ENCODE peak calls at places on chromosomes 2 and 18, in six cellular contexts. One of them, this sample, is unnamed.

GRCh38 chr2:142803158-142803557 is 74.3 kb upstream of the KYNU start:
- DNase-seq in keratinocyte: no peak
- DNase-seq in fibroblast of lung: no peak
- DNase-seq in astrocyte: no peak
- DNase-seq in neural progenitor cell: no peak
- DNase-seq in K562: no peak
- DNase-seq in this sample: no peak

GRCh38 chr2:169507698-169508097 is 1.8 kb upstream of the KLHL41 start:
- DNase-seq in astrocyte: peak; percentile 55
- DNase-seq in neural progenitor cell: no peak
- DNase-seq in keratinocyte: no peak
- DNase-seq in fibroblast of lung: peak; percentile 61
- DNase-seq in K562: no peak
- DNase-seq in this sample: no peak

GRCh38 chr2:68185541-68186164 is 28.0 kb downstream of the PNO1 start:
- DNase-seq in astrocyte: peak; percentile 15
- DNase-seq in neural progenitor cell: peak; percentile 82
- DNase-seq in K562: peak; percentile 47
- DNase-seq in fibroblast of lung: peak; percentile 27
- DNase-seq in keratinocyte: no peak
- DNase-seq in this sample: no peak

GRCh38 chr2:10995366-10995970 is 83.7 kb downstream of the KCNF1 start:
- DNase-seq in neural progenitor cell: no peak
- DNase-seq in astrocyte: no peak
- DNase-seq in K562: no peak
- DNase-seq in fibroblast of lung: no peak
- DNase-seq in keratinocyte: no peak
- DNase-seq in this sample: no peak

GRCh38 chr2:241932895-241933174 is 63.3 kb downstream of the RTP5 start:
- DNase-seq in K562: no peak
- DNase-seq in fibroblast of lung: no peak
- DNase-seq in neural progenitor cell: no peak
- DNase-seq in keratinocyte: no peak
- DNase-seq in astrocyte: no peak
- DNase-seq in this sample: no peak

GRCh38 chr18:57218281-57218680 is 71.4 kb downstream of the BOD1L2 start:
- DNase-seq in astrocyte: no peak
- DNase-seq in neural progenitor cell: no peak
- DNase-seq in K562: no peak
- DNase-seq in fibroblast of lung: no peak
- DNase-seq in keratinocyte: no peak
- DNase-seq in this sample: no peak

GRCh38 chr2:167406558-167406957 is 518.3 kb downstream of the XIRP2 start:
- DNase-seq in keratinocyte: no peak
- DNase-seq in astrocyte: peak; percentile 76
- DNase-seq in fibroblast of lung: peak; percentile 82
- DNase-seq in neural progenitor cell: peak; percentile 85
- DNase-seq in K562: no peak
- DNase-seq in this sample: no peak

GRCh38 chr2:60710707-60711106 is 45.4 kb upstream of the PAPOLG start:
- DNase-seq in fibroblast of lung: no peak
- DNase-seq in keratinocyte: no peak
- DNase-seq in neural progenitor cell: no peak
- DNase-seq in astrocyte: no peak
- DNase-seq in K562: no peak
- DNase-seq in this sample: no peak

GRCh38 chr2:46364797-46365457 is 67.7 kb downstream of the EPAS1 start:
- DNase-seq in K562: peak; percentile 63
- DNase-seq in astrocyte: peak; percentile 43
- DNase-seq in keratinocyte: peak; percentile 26
- DNase-seq in neural progenitor cell: peak; percentile 67
- DNase-seq in fibroblast of lung: peak; percentile 52
- DNase-seq in this sample: peak; percentile 56

GRCh38 chr18:2070636-2071035 is 500.7 kb downstream of the METTL4 start:
- DNase-seq in keratinocyte: no peak
- DNase-seq in astrocyte: no peak
- DNase-seq in K562: no peak
- DNase-seq in fibroblast of lung: no peak
- DNase-seq in neural progenitor cell: no peak
- DNase-seq in this sample: no peak

GRCh38 chr18:35041752-35042379 is 653 bp downstream of the MAPRE2 start:
- DNase-seq in astrocyte: no peak
- DNase-seq in neural progenitor cell: peak; percentile 36
- DNase-seq in fibroblast of lung: peak; percentile 23
- DNase-seq in keratinocyte: no peak
- DNase-seq in K562: peak; percentile 52
- DNase-seq in this sample: no peak

GRCh38 chr18:35163736-35164532 is 76.9 kb upstream of the ZNF397 start:
- DNase-seq in neural progenitor cell: no peak
- DNase-seq in K562: no peak
- DNase-seq in keratinocyte: no peak
- DNase-seq in fibroblast of lung: no peak
- DNase-seq in astrocyte: no peak
- DNase-seq in this sample: no peak

GRCh38 chr2:40004336-40004735 is 225.3 kb upstream of the THUMPD2 start:
- DNase-seq in astrocyte: no peak
- DNase-seq in keratinocyte: no peak
- DNase-seq in K562: no peak
- DNase-seq in neural progenitor cell: no peak
- DNase-seq in fibroblast of lung: peak; percentile 41
- DNase-seq in this sample: no peak

GRCh38 chr2:181779288-181779871 is 99.1 kb upstream of the NEUROD1 start:
- DNase-seq in astrocyte: peak; percentile 83
- DNase-seq in neural progenitor cell: no peak
- DNase-seq in fibroblast of lung: peak; percentile 79
- DNase-seq in keratinocyte: no peak
- DNase-seq in K562: no peak
- DNase-seq in this sample: peak; percentile 94

GRCh38 chr18:49399003-49399402 is 61.4 kb downstream of the DYM start:
- DNase-seq in keratinocyte: no peak
- DNase-seq in fibroblast of lung: peak; percentile 4
- DNase-seq in astrocyte: no peak
- DNase-seq in K562: no peak
- DNase-seq in neural progenitor cell: no peak
- DNase-seq in this sample: peak; percentile 64

GRCh38 chr2:25960920-25961319 is 21.4 kb downstream of the KIF3C start:
- DNase-seq in astrocyte: no peak
- DNase-seq in keratinocyte: no peak
- DNase-seq in fibroblast of lung: peak; percentile 54
- DNase-seq in K562: no peak
- DNase-seq in neural progenitor cell: no peak
- DNase-seq in this sample: no peak

GRCh38 chr2:36918307-36918706 is 48.0 kb downstream of the STRN start:
- DNase-seq in fibroblast of lung: no peak
- DNase-seq in K562: no peak
- DNase-seq in astrocyte: no peak
- DNase-seq in keratinocyte: no peak
- DNase-seq in neural progenitor cell: no peak
- DNase-seq in this sample: no peak

GRCh38 chr2:46967990-46968647 is 52.5 kb upstream of the MCFD2 start:
- DNase-seq in keratinocyte: peak; percentile 78
- DNase-seq in neural progenitor cell: no peak
- DNase-seq in fibroblast of lung: peak; percentile 92
- DNase-seq in K562: peak; percentile 76
- DNase-seq in astrocyte: peak; percentile 88
- DNase-seq in this sample: no peak

GRCh38 chr2:30756051-30756719 is 51.1 kb downstream of the CAPN13 start:
- DNase-seq in K562: peak; percentile 54
- DNase-seq in neural progenitor cell: no peak
- DNase-seq in astrocyte: no peak
- DNase-seq in fibroblast of lung: no peak
- DNase-seq in keratinocyte: peak; percentile 17
- DNase-seq in this sample: peak; percentile 22

GRCh38 chr18:6719914-6720692 is 9.4 kb upstream of the ARHGAP28 start:
- DNase-seq in K562: no peak
- DNase-seq in astrocyte: no peak
- DNase-seq in keratinocyte: no peak
- DNase-seq in neural progenitor cell: no peak
- DNase-seq in fibroblast of lung: no peak
- DNase-seq in this sample: no peak

GRCh38 chr2:21642647-21643046 is 518.9 kb downstream of the TDRD15 start:
- DNase-seq in neural progenitor cell: no peak
- DNase-seq in keratinocyte: no peak
- DNase-seq in K562: peak; percentile 9
- DNase-seq in astrocyte: no peak
- DNase-seq in fibroblast of lung: peak; percentile 1
- DNase-seq in this sample: no peak

GRCh38 chr2:134468093-134468640 is 214.3 kb downstream of the MGAT5 start:
- DNase-seq in fibroblast of lung: no peak
- DNase-seq in astrocyte: no peak
- DNase-seq in K562: no peak
- DNase-seq in neural progenitor cell: no peak
- DNase-seq in keratinocyte: no peak
- DNase-seq in this sample: no peak

GRCh38 chr18:34972765-34973414 is 68.3 kb upstream of the MAPRE2 start:
- DNase-seq in astrocyte: no peak
- DNase-seq in keratinocyte: no peak
- DNase-seq in fibroblast of lung: no peak
- DNase-seq in K562: no peak
- DNase-seq in neural progenitor cell: no peak
- DNase-seq in this sample: no peak

GRCh38 chr18:48850891-48851302 is 99.9 kb downstream of the SMAD7 start:
- DNase-seq in astrocyte: peak; percentile 60
- DNase-seq in keratinocyte: no peak
- DNase-seq in fibroblast of lung: peak; percentile 70
- DNase-seq in neural progenitor cell: no peak
- DNase-seq in K562: peak; percentile 20
- DNase-seq in this sample: no peak

GRCh38 chr2:160205511-160205910 is 5.4 kb upstream of the ITGB6 start:
- DNase-seq in K562: no peak
- DNase-seq in keratinocyte: peak; percentile 98
- DNase-seq in fibroblast of lung: peak; percentile 99
- DNase-seq in neural progenitor cell: no peak
- DNase-seq in astrocyte: peak; percentile 99
- DNase-seq in this sample: no peak

GRCh38 chr2:54704688-54705605 is 18.5 kb upstream of the EML6 start:
- DNase-seq in fibroblast of lung: peak; percentile 57
- DNase-seq in neural progenitor cell: peak; percentile 56
- DNase-seq in K562: no peak
- DNase-seq in astrocyte: peak; percentile 34
- DNase-seq in keratinocyte: no peak
- DNase-seq in this sample: peak; percentile 66

DNA sequence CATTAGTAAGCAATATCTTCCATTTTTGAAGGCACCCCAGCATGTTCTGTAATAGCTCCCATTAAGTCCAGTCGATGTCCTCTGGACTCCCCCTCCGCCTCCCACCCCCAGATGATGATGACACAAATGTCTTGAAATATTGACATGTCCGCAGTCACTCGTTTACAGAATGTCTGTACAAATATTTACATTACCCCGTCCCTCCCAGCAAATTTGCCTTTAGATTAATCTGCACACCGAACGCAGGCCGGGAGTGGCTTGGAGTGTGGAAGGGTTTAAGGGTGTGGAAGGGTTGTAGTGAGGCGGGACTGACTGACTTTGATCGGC is 853 bp upstream of the OSBPL6 start:
- DNase-seq in K562: no peak
- DNase-seq in astrocyte: no peak
- DNase-seq in keratinocyte: no peak
- DNase-seq in neural progenitor cell: no peak
- DNase-seq in fibroblast of lung: no peak
- DNase-seq in this sample: no peak
- TF ChIP-seq EZH2 in K562: no peak
- TF ChIP-seq EZH2 in astrocyte: no peak
- TF ChIP-seq EZH2 in keratinocyte: no peak
- TF ChIP-seq EZH2 in neural progenitor cell: no peak
- TF ChIP-seq EZH2 in fibroblast of lung: no peak
- TF ChIP-seq EZH2 in this sample: no peak

DNA sequence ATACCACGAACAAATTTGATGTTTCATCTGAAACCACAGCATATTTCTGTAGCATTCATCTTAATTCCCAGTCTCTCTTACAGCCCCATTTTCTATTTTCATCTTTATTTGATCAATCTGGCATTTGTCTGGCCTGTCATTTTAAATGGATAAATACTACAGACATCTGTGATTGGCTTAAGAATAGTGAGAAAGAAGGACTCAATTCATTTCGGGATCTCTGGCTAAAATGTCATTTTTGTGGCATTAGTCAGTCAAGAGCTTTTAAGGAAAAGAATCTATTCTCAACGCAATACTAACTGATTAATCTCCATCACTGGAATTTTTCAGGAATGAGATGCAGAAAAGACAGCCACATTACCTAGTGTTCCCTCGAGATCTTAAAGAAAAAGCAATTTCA is 585.9 kb downstream of the IRS1 start:
- DNase-seq in astrocyte: peak; percentile 93
- DNase-seq in keratinocyte: peak; percentile 15
- DNase-seq in neural progenitor cell: no peak
- DNase-seq in fibroblast of lung: peak; percentile 94
- DNase-seq in K562: no peak
- DNase-seq in this sample: no peak
- H3K9ac ChIP-seq in astrocyte: peak overlapping the region; percentile 69
- H3K9ac ChIP-seq in keratinocyte: no peak overlapping the region
- H3K9ac ChIP-seq in neural progenitor cell: no peak overlapping the region
- H3K9ac ChIP-seq in fibroblast of lung: no peak overlapping the region
- H3K9ac ChIP-seq in K562: no peak overlapping the region
- H3K9ac ChIP-seq in this sample: no peak overlapping the region

GRCh38 chr2:200442471-200442870 is 67.4 kb downstream of the KCTD18 start:
- DNase-seq in fibroblast of lung: peak; percentile 81
- DNase-seq in K562: no peak
- DNase-seq in astrocyte: peak; percentile 72
- DNase-seq in neural progenitor cell: no peak
- DNase-seq in keratinocyte: no peak
- DNase-seq in this sample: no peak
- H3K27ac ChIP-seq in fibroblast of lung: peak overlapping the region; percentile 22
- H3K27ac ChIP-seq in K562: no peak overlapping the region
- H3K27ac ChIP-seq in astrocyte: no peak overlapping the region
- H3K27ac ChIP-seq in neural progenitor cell: no peak overlapping the region
- H3K27ac ChIP-seq in keratinocyte: no peak overlapping the region
- H3K27ac ChIP-seq in this sample: no peak overlapping the region

DNA sequence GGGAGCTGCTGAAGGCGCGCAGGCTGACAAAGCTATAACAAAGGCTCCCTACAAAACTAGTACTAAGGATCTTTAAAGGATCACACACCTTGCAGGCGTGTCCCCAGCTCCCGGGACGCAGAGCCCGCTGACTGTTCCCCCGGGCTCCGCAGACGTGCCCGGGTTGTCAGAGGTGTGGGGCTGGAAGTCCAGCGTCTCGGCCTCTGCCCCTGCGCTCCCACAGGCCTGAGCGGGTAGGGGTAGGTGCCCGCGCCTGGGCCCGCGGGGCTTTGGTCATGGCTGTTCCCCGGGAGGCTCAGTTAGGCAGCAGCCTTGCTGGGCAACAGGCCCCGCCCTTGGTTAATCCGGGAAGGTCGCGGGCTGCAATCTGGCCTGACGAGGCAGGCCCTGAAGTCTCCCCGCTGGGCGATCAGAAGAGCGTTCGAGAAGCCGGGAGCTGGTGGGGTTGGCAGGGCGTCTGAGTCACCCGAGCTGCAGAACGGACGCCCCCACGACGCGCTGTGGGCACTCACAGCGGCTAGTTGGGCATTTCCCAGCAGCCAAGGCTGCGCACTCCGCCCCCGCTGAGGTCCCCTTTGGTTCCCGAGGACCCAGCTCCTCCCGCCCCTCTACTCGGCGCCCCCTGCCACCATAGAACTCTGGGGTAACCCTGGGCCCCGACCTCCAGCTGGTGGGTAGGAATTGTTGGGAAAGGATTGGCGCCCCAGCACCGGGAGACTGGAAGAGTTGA is 13.6 kb downstream of the POU3F3 start:
- DNase-seq in astrocyte: peak; percentile 6
- DNase-seq in fibroblast of lung: peak; percentile 30
- DNase-seq in neural progenitor cell: peak; percentile 68
- DNase-seq in keratinocyte: no peak
- DNase-seq in K562: no peak
- DNase-seq in this sample: no peak
- TF ChIP-seq EZH2 in astrocyte: peak; percentile 38
- TF ChIP-seq EZH2 in fibroblast of lung: no peak
- TF ChIP-seq EZH2 in neural progenitor cell: peak; percentile 88
- TF ChIP-seq EZH2 in keratinocyte: no peak
- TF ChIP-seq EZH2 in K562: no peak
- TF ChIP-seq EZH2 in this sample: no peak

This sample was measured in SK-N-MC.